ENCODE peak calls at places on chromosomes 12 and 14, in eight cellular contexts. Y is stimulated activated CD8-positive, alpha-beta memory T cell treated with anti-CD3 and anti-CD28 coated beads, Interleukin-4, amount 100 ng/mL, for 1 hour; O is HFF-Myc; B is posterior cingulate gyrus; W is cardiac muscle cell; U is A549; D is anterior cingulate cortex; A is NCI-H1092 treated with DMSO at 0.1 percent for 48 hours. F is an unnamed sample.

GRCh38 chr12:123017753-123018152 is 37.3 kb downstream of the ARL6IP4 start:
- DNase-seq in Y (no peak), O (no peak), B (no peak), W (no peak), U (no peak), D (no peak), A (no peak), F (no peak)

GRCh38 chr12:27472604-27473003 is 26.1 kb downstream of the SMCO2 start:
- DNase-seq in Y (no peak), O (no peak), B (no peak), W (no peak), U (no peak), D (no peak), A (no peak), F (no peak)

GRCh38 chr14:55691659-55692058 is 111.7 kb downstream of the KTN1 start:
- DNase-seq in Y (no peak), O (no peak), B (no peak), W (no peak), U (no peak), D (no peak), A (no peak), F (no peak)

GRCh38 chr12:82608706-82609105 is 78.0 kb upstream of the TMTC2 start:
- DNase-seq in Y (no peak), O (no peak), B (no peak), W (no peak), U (no peak), D (no peak), A (no peak), F (peak)

GRCh38 chr12:57517187-57517586 is 3.1 kb downstream of the DDIT3 start:
- DNase-seq in Y (no peak), O (no peak), B (no peak), W (no peak), U (peak), D (no peak), A (no peak), F (peak)

GRCh38 chr14:56199095-56199975 is 81.1 kb downstream of the PELI2 start:
- DNase-seq in Y (no peak), O (peak), B (no peak), W (no peak), U (peak), D (no peak), A (no peak), F (peak)

GRCh38 chr14:76007852-76008251 is 22.3 kb downstream of the IFT43 start:
- DNase-seq in Y (no peak), O (no peak), B (no peak), W (no peak), U (no peak), D (no peak), A (no peak), F (no peak)

GRCh38 chr12:58443273-58443980 is 476.9 kb downstream of the LRIG3 start:
- DNase-seq in Y (no peak), O (no peak), B (no peak), W (peak), U (peak), D (no peak), A (no peak), F (peak)

GRCh38 chr14:104290058-104290667 is 151.8 kb downstream of the KIF26A start:
- DNase-seq in Y (no peak), O (no peak), B (peak), W (no peak), U (no peak), D (no peak), A (no peak), F (no peak)

GRCh38 chr14:37571391-37571790 is 23.7 kb downstream of the FOXA1 start:
- DNase-seq in Y (no peak), O (no peak), B (no peak), W (no peak), U (no peak), D (no peak), A (no peak), F (no peak)

GRCh38 chr12:95623554-95624170 is 72.4 kb upstream of the USP44 start:
- DNase-seq in Y (no peak), O (no peak), B (peak), W (peak), U (peak), D (no peak), A (no peak), F (peak)

GRCh38 chr14:38616959-38617358 is 361.1 kb upstream of the CLEC14A start:
- DNase-seq in Y (no peak), O (no peak), B (peak), W (no peak), U (no peak), D (no peak), A (peak), F (no peak)

GRCh38 chr12:100716949-100717732 is 77.4 kb upstream of the ANO4 start:
- DNase-seq in Y (no peak), O (no peak), B (no peak), W (peak), U (no peak), D (no peak), A (peak), F (peak)

GRCh38 chr14:80996049-80996901 is 40.9 kb downstream of the TSHR start:
- DNase-seq in Y (no peak), O (peak), B (no peak), W (peak), U (peak), D (no peak), A (peak), F (peak)

GRCh38 chr14:77248666-77249065 is 22.3 kb downstream of the NGB start:
- DNase-seq in Y (no peak), O (no peak), B (no peak), W (no peak), U (no peak), D (no peak), A (no peak), F (no peak)

GRCh38 chr12:86623267-86623666 is 367.1 kb upstream of the MGAT4C start:
- DNase-seq in Y (no peak), O (no peak), B (no peak), W (no peak), U (peak), D (no peak), A (no peak), F (no peak)

GRCh38 chr12:131808744-131809371 is 19.3 kb upstream of the MMP17 start:
- DNase-seq in Y (no peak), O (no peak), B (no peak), W (no peak), U (no peak), D (no peak), A (no peak), F (peak)

GRCh38 chr14:61894452-61895077 is 132.3 kb downstream of the SNAPC1 start:
- DNase-seq in Y (peak), O (peak), B (peak), W (peak), U (peak), D (no peak), A (peak), F (peak)

GRCh38 chr12:113239811-113240331 is 18.6 kb downstream of the TPCN1 start:
- DNase-seq in Y (no peak), O (no peak), B (no peak), W (peak), U (no peak), D (no peak), A (peak), F (no peak)

GRCh38 chr14:100193417-100194357 is 34.2 kb upstream of the DEGS2 start:
- DNase-seq in Y (no peak), O (no peak), B (no peak), W (no peak), U (no peak), D (no peak), A (peak), F (no peak)

GRCh38 chr12:120669055-120669828 is 17.7 kb upstream of the MLEC start:
- DNase-seq in Y (no peak), O (no peak), B (no peak), W (peak), U (no peak), D (no peak), A (no peak), F (peak)

GRCh38 chr12:130568546-130568945 is 147.6 kb downstream of the RIMBP2 start:
- DNase-seq in Y (no peak), O (no peak), B (no peak), W (no peak), U (no peak), D (no peak), A (no peak), F (no peak)

GRCh38 chr14:23357261-23357660 is 4.6 kb upstream of the SLC22A17 start:
- DNase-seq in Y (no peak), O (no peak), B (no peak), W (no peak), U (no peak), D (no peak), A (no peak), F (no peak)

GRCh38 chr12:6465467-6466183 is 4.9 kb downstream of the VAMP1 start:
- DNase-seq in Y (no peak), O (peak), B (no peak), W (peak), U (peak), D (no peak), A (peak), F (peak)

GRCh38 chr14:100567009-100567876 is 20.0 kb downstream of the BEGAIN start:
- DNase-seq in Y (no peak), O (no peak), B (no peak), W (no peak), U (no peak), D (no peak), A (no peak), F (no peak)

GRCh38 chr12:113413488-113413939 is 8.7 kb upstream of the SDSL start:
- DNase-seq in Y (no peak), O (no peak), B (no peak), W (no peak), U (peak), D (no peak), A (no peak), F (peak)

GRCh38 chr12:121883315-121883660 is 5.3 kb upstream of the PSMD9 start:
- DNase-seq in Y (no peak), O (no peak), B (no peak), W (peak), U (no peak), D (no peak), A (no peak), F (no peak)

GRCh38 chr14:100440758-100441203 is 117.6 kb downstream of the SLC25A47 start:
- DNase-seq in Y (no peak), O (no peak), B (no peak), W (no peak), U (no peak), D (no peak), A (no peak), F (peak)

GRCh38 chr12:112303004-112303403 is 79.2 kb downstream of the HECTD4 start:
- DNase-seq in Y (no peak), O (peak), B (no peak), W (no peak), U (peak), D (no peak), A (no peak), F (peak)

GRCh38 chr12:55250944-55251343 is 6.5 kb downstream of the OR6C74 start:
- DNase-seq in Y (no peak), O (no peak), B (no peak), W (no peak), U (no peak), D (no peak), A (no peak), F (no peak)

GRCh38 chr12:53062977-53063707 is 13.3 kb downstream of the TNS2 start:
- DNase-seq in Y (no peak), O (no peak), B (no peak), W (no peak), U (no peak), D (no peak), A (no peak), F (no peak)

GRCh38 chr12:12443482-12443881 is 86.6 kb downstream of the BORCS5 start:
- DNase-seq in Y (no peak), O (no peak), B (no peak), W (no peak), U (no peak), D (no peak), A (no peak), F (no peak)

GRCh38 chr14:67934087-67934486 is 114.5 kb downstream of the RAD51B start:
- DNase-seq in Y (no peak), O (peak), B (no peak), W (peak), U (peak), D (no peak), A (peak), F (peak)

GRCh38 chr12:26402648-26403047 is 207.3 kb downstream of the SSPN start:
- DNase-seq in Y (no peak), O (no peak), B (no peak), W (no peak), U (peak), D (no peak), A (no peak), F (no peak)

GRCh38 chr12:53712059-53712643 is 15.1 kb downstream of the CALCOCO1 start:
- DNase-seq in Y (no peak), O (no peak), B (no peak), W (no peak), U (no peak), D (no peak), A (no peak), F (no peak)

GRCh38 chr12:82474798-82475184 is 116.5 kb downstream of the METTL25 start:
- DNase-seq in Y (no peak), O (no peak), B (no peak), W (no peak), U (no peak), D (no peak), A (no peak), F (no peak)

GRCh38 chr12:92363295-92364146 is 217.9 kb upstream of the BTG1 start:
- DNase-seq in Y (no peak), O (peak), B (no peak), W (peak), U (no peak), D (no peak), A (no peak), F (peak)

F was measured in fibroblast of villous mesenchyme.